ENCODE peak calls at places on chromosomes 7 and 10, in seven cellular contexts. N, Z, D, B, M, O and K are unnamed samples.

GRCh38 chr7:138425026-138425425 is 35.0 kb upstream of the TRIM24 start:
- DNase-seq in M (no peak), B (no peak), O (no peak), Z (no peak), N (no peak), D (no peak), K (no peak)

GRCh38 chr10:615583-616152 is 73.8 kb downstream of the DIP2C start:
- DNase-seq in B (peak), O (peak), M (peak), D (no peak), Z (peak), N (peak), K (peak)

GRCh38 chr7:149494738-149495368 is 2.8 kb downstream of the ZNF746 start:
- DNase-seq in O (peak), M (no peak), N (peak), D (no peak), B (no peak), Z (no peak), K (no peak)

GRCh38 chr10:70132098-70133029 is at the start of gene AIFM2:
- DNase-seq in M (peak), O (peak), B (peak), Z (no peak), D (peak), N (peak), K (peak)

GRCh38 chr10:11699546-11700097 is 42.6 kb upstream of the ECHDC3 start:
- DNase-seq in O (no peak), M (no peak), N (no peak), B (no peak), Z (no peak), D (no peak), K (no peak)

GRCh38 chr7:73515184-73515583 is 6.9 kb downstream of the BAZ1B start:
- DNase-seq in D (no peak), O (no peak), N (no peak), M (no peak), Z (no peak), B (no peak), K (no peak)

GRCh38 chr7:155287229-155287935 is 10.3 kb upstream of the INSIG1 start:
- DNase-seq in N (no peak), Z (no peak), B (no peak), M (no peak), O (no peak), D (no peak), K (no peak)

GRCh38 chr7:55552320-55553086 is 19.8 kb downstream of the VOPP1 start:
- DNase-seq in B (peak), M (no peak), D (no peak), Z (peak), N (peak), O (peak), K (peak)